ENCODE peak calls at places on chromosomes 4 and X, in nine cellular contexts. One of them, this sample, is unnamed.

GRCh38 chr4:16082424-16083216 is 1.2 kb downstream of the PROM1 start:
- DNase-seq in mesothelial cell of epicardium: peak
- DNase-seq in WTC11: peak
- DNase-seq in tibial nerve: no peak
- DNase-seq in activated CD8-positive, alpha-beta T cell treated with anti-CD3 and anti-CD28 coated beads for 36 hours: peak
- DNase-seq in lower leg skin: no peak
- DNase-seq in RWPE2: no peak
- DNase-seq in cardiac muscle cell: peak
- DNase-seq in left lung: peak
- DNase-seq in this sample: peak

GRCh38 chrX:2464677-2465166 is 36.1 kb downstream of the DHRSX start:
- DNase-seq in mesothelial cell of epicardium: no peak
- DNase-seq in WTC11: peak
- DNase-seq in tibial nerve: no peak
- DNase-seq in activated CD8-positive, alpha-beta T cell treated with anti-CD3 and anti-CD28 coated beads for 36 hours: no peak
- DNase-seq in lower leg skin: no peak
- DNase-seq in RWPE2: no peak
- DNase-seq in cardiac muscle cell: no peak
- DNase-seq in left lung: no peak
- DNase-seq in this sample: no peak

GRCh38 chr4:1310031-1310795 is 20.5 kb downstream of the MAEA start:
- DNase-seq in mesothelial cell of epicardium: no peak
- DNase-seq in WTC11: no peak
- DNase-seq in tibial nerve: no peak
- DNase-seq in activated CD8-positive, alpha-beta T cell treated with anti-CD3 and anti-CD28 coated beads for 36 hours: no peak
- DNase-seq in lower leg skin: no peak
- DNase-seq in RWPE2: peak
- DNase-seq in cardiac muscle cell: no peak
- DNase-seq in left lung: peak
- DNase-seq in this sample: no peak

GRCh38 chrX:79365591-79365990 is 1.5 kb downstream of the ITM2A start:
- DNase-seq in mesothelial cell of epicardium: no peak
- DNase-seq in WTC11: no peak
- DNase-seq in tibial nerve: no peak
- DNase-seq in activated CD8-positive, alpha-beta T cell treated with anti-CD3 and anti-CD28 coated beads for 36 hours: no peak
- DNase-seq in lower leg skin: no peak
- DNase-seq in RWPE2: no peak
- DNase-seq in cardiac muscle cell: no peak
- DNase-seq in left lung: no peak
- DNase-seq in this sample: no peak

GRCh38 chr4:56817840-56818491 is 3.5 kb downstream of the SPINK2 start:
- DNase-seq in mesothelial cell of epicardium: no peak
- DNase-seq in WTC11: no peak
- DNase-seq in tibial nerve: no peak
- DNase-seq in activated CD8-positive, alpha-beta T cell treated with anti-CD3 and anti-CD28 coated beads for 36 hours: peak
- DNase-seq in lower leg skin: no peak
- DNase-seq in RWPE2: no peak
- DNase-seq in cardiac muscle cell: no peak
- DNase-seq in left lung: no peak
- DNase-seq in this sample: no peak

GRCh38 chrX:6257025-6257424 is 28.4 kb upstream of the NLGN4X start:
- DNase-seq in mesothelial cell of epicardium: no peak
- DNase-seq in WTC11: no peak
- DNase-seq in tibial nerve: no peak
- DNase-seq in activated CD8-positive, alpha-beta T cell treated with anti-CD3 and anti-CD28 coated beads for 36 hours: no peak
- DNase-seq in lower leg skin: no peak
- DNase-seq in RWPE2: no peak
- DNase-seq in cardiac muscle cell: no peak
- DNase-seq in left lung: no peak
- DNase-seq in this sample: no peak

GRCh38 chr4:56860781-56861180 is 39.3 kb upstream of the SPINK2 start:
- DNase-seq in mesothelial cell of epicardium: no peak
- DNase-seq in WTC11: no peak
- DNase-seq in tibial nerve: no peak
- DNase-seq in activated CD8-positive, alpha-beta T cell treated with anti-CD3 and anti-CD28 coated beads for 36 hours: no peak
- DNase-seq in lower leg skin: no peak
- DNase-seq in RWPE2: no peak
- DNase-seq in cardiac muscle cell: no peak
- DNase-seq in left lung: no peak
- DNase-seq in this sample: no peak

GRCh38 chr4:121049072-121049599 is 23.2 kb downstream of the NDNF start:
- DNase-seq in mesothelial cell of epicardium: no peak
- DNase-seq in WTC11: no peak
- DNase-seq in tibial nerve: no peak
- DNase-seq in activated CD8-positive, alpha-beta T cell treated with anti-CD3 and anti-CD28 coated beads for 36 hours: no peak
- DNase-seq in lower leg skin: no peak
- DNase-seq in RWPE2: no peak
- DNase-seq in cardiac muscle cell: no peak
- DNase-seq in left lung: no peak
- DNase-seq in this sample: no peak

GRCh38 chrX:113741744-113742143 is 842.1 kb upstream of the HTR2C start:
- DNase-seq in mesothelial cell of epicardium: no peak
- DNase-seq in WTC11: no peak
- DNase-seq in tibial nerve: no peak
- DNase-seq in activated CD8-positive, alpha-beta T cell treated with anti-CD3 and anti-CD28 coated beads for 36 hours: no peak
- DNase-seq in lower leg skin: no peak
- DNase-seq in RWPE2: no peak
- DNase-seq in cardiac muscle cell: peak
- DNase-seq in left lung: no peak
- DNase-seq in this sample: no peak

GRCh38 chr4:122798101-122798500 is 28.5 kb upstream of the FGF2 start:
- DNase-seq in mesothelial cell of epicardium: no peak
- DNase-seq in WTC11: peak
- DNase-seq in tibial nerve: no peak
- DNase-seq in activated CD8-positive, alpha-beta T cell treated with anti-CD3 and anti-CD28 coated beads for 36 hours: no peak
- DNase-seq in lower leg skin: no peak
- DNase-seq in RWPE2: peak
- DNase-seq in cardiac muscle cell: peak
- DNase-seq in left lung: no peak
- DNase-seq in this sample: no peak

GRCh38 chr4:95161781-95162469 is 386.8 kb downstream of the UNC5C start:
- DNase-seq in mesothelial cell of epicardium: no peak
- DNase-seq in WTC11: no peak
- DNase-seq in tibial nerve: no peak
- DNase-seq in activated CD8-positive, alpha-beta T cell treated with anti-CD3 and anti-CD28 coated beads for 36 hours: no peak
- DNase-seq in lower leg skin: no peak
- DNase-seq in RWPE2: no peak
- DNase-seq in cardiac muscle cell: no peak
- DNase-seq in left lung: no peak
- DNase-seq in this sample: no peak

GRCh38 chr4:152620218-152620617 is 59.6 kb downstream of the TMEM154 start:
- DNase-seq in mesothelial cell of epicardium: no peak
- DNase-seq in WTC11: no peak
- DNase-seq in tibial nerve: no peak
- DNase-seq in activated CD8-positive, alpha-beta T cell treated with anti-CD3 and anti-CD28 coated beads for 36 hours: no peak
- DNase-seq in lower leg skin: no peak
- DNase-seq in RWPE2: no peak
- DNase-seq in cardiac muscle cell: no peak
- DNase-seq in left lung: no peak
- DNase-seq in this sample: no peak

GRCh38 chrX:21943460-21944135 is 3.1 kb downstream of the SMS start:
- DNase-seq in mesothelial cell of epicardium: no peak
- DNase-seq in WTC11: no peak
- DNase-seq in tibial nerve: no peak
- DNase-seq in activated CD8-positive, alpha-beta T cell treated with anti-CD3 and anti-CD28 coated beads for 36 hours: no peak
- DNase-seq in lower leg skin: no peak
- DNase-seq in RWPE2: no peak
- DNase-seq in cardiac muscle cell: peak
- DNase-seq in left lung: no peak
- DNase-seq in this sample: no peak

GRCh38 chr4:53459548-53459947 is 82.1 kb downstream of the FIP1L1 start:
- DNase-seq in mesothelial cell of epicardium: no peak
- DNase-seq in WTC11: no peak
- DNase-seq in tibial nerve: no peak
- DNase-seq in activated CD8-positive, alpha-beta T cell treated with anti-CD3 and anti-CD28 coated beads for 36 hours: no peak
- DNase-seq in lower leg skin: no peak
- DNase-seq in RWPE2: no peak
- DNase-seq in cardiac muscle cell: peak
- DNase-seq in left lung: no peak
- DNase-seq in this sample: no peak

GRCh38 chr4:182255421-182256190 is 12.4 kb downstream of the TENM3 start:
- DNase-seq in mesothelial cell of epicardium: no peak
- DNase-seq in WTC11: no peak
- DNase-seq in tibial nerve: no peak
- DNase-seq in activated CD8-positive, alpha-beta T cell treated with anti-CD3 and anti-CD28 coated beads for 36 hours: no peak
- DNase-seq in lower leg skin: no peak
- DNase-seq in RWPE2: no peak
- DNase-seq in cardiac muscle cell: no peak
- DNase-seq in left lung: no peak
- DNase-seq in this sample: no peak
- TF ChIP-seq CTCF in mesothelial cell of epicardium: no peak
- TF ChIP-seq CTCF in WTC11: no peak
- TF ChIP-seq CTCF in tibial nerve: no peak
- TF ChIP-seq CTCF in activated CD8-positive, alpha-beta T cell treated with anti-CD3 and anti-CD28 coated beads for 36 hours: no peak
- TF ChIP-seq CTCF in lower leg skin: no peak
- TF ChIP-seq CTCF in RWPE2: no peak
- TF ChIP-seq CTCF in cardiac muscle cell: no peak
- TF ChIP-seq CTCF in left lung: no peak
- TF ChIP-seq CTCF in this sample: no peak

DNA sequence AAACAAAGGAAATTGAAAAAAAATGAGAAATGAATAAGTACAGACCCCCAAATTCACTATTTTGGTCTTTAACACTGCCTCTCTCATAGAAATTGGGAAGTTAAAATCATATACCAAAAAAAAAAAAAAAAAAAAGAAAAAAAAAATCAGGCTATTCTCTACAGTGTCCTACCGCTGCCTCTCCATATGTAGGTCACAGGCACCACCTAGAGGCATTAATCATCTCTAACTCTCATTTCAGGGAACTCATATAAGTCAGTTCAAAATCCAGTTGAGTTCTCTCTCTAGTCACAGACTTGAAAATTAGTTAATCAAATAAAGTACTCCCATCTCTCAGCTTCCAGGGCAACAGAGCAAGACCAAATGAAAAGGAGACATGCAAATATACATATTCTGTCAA is 47.9 kb downstream of the COX18 start:
- DNase-seq in mesothelial cell of epicardium: no peak
- DNase-seq in WTC11: no peak
- DNase-seq in tibial nerve: no peak
- DNase-seq in activated CD8-positive, alpha-beta T cell treated with anti-CD3 and anti-CD28 coated beads for 36 hours: peak
- DNase-seq in lower leg skin: no peak
- DNase-seq in RWPE2: no peak
- DNase-seq in cardiac muscle cell: peak
- DNase-seq in left lung: no peak
- DNase-seq in this sample: no peak
- TF ChIP-seq CTCF in mesothelial cell of epicardium: no peak
- TF ChIP-seq CTCF in WTC11: no peak
- TF ChIP-seq CTCF in tibial nerve: no peak
- TF ChIP-seq CTCF in activated CD8-positive, alpha-beta T cell treated with anti-CD3 and anti-CD28 coated beads for 36 hours: peak
- TF ChIP-seq CTCF in lower leg skin: no peak
- TF ChIP-seq CTCF in RWPE2: peak
- TF ChIP-seq CTCF in cardiac muscle cell: peak
- TF ChIP-seq CTCF in left lung: no peak
- TF ChIP-seq CTCF in this sample: peak

GRCh38 chr4:182089326-182089725 is 153.9 kb upstream of the TENM3 start:
- DNase-seq in mesothelial cell of epicardium: no peak
- DNase-seq in WTC11: peak
- DNase-seq in tibial nerve: no peak
- DNase-seq in activated CD8-positive, alpha-beta T cell treated with anti-CD3 and anti-CD28 coated beads for 36 hours: no peak
- DNase-seq in lower leg skin: no peak
- DNase-seq in RWPE2: no peak
- DNase-seq in cardiac muscle cell: no peak
- DNase-seq in left lung: no peak
- DNase-seq in this sample: no peak
- TF ChIP-seq CTCF in mesothelial cell of epicardium: no peak
- TF ChIP-seq CTCF in WTC11: peak
- TF ChIP-seq CTCF in tibial nerve: no peak
- TF ChIP-seq CTCF in activated CD8-positive, alpha-beta T cell treated with anti-CD3 and anti-CD28 coated beads for 36 hours: no peak
- TF ChIP-seq CTCF in lower leg skin: no peak
- TF ChIP-seq CTCF in RWPE2: peak
- TF ChIP-seq CTCF in cardiac muscle cell: no peak
- TF ChIP-seq CTCF in left lung: no peak
- TF ChIP-seq CTCF in this sample: peak

GRCh38 chrX:80423744-80424143 is 3.5 kb downstream of the TENT5D start:
- DNase-seq in mesothelial cell of epicardium: no peak
- DNase-seq in WTC11: no peak
- DNase-seq in tibial nerve: no peak
- DNase-seq in activated CD8-positive, alpha-beta T cell treated with anti-CD3 and anti-CD28 coated beads for 36 hours: no peak
- DNase-seq in lower leg skin: no peak
- DNase-seq in RWPE2: no peak
- DNase-seq in cardiac muscle cell: no peak
- DNase-seq in left lung: no peak
- DNase-seq in this sample: no peak
- TF ChIP-seq CTCF in mesothelial cell of epicardium: no peak
- TF ChIP-seq CTCF in WTC11: no peak
- TF ChIP-seq CTCF in tibial nerve: no peak
- TF ChIP-seq CTCF in activated CD8-positive, alpha-beta T cell treated with anti-CD3 and anti-CD28 coated beads for 36 hours: no peak
- TF ChIP-seq CTCF in lower leg skin: no peak
- TF ChIP-seq CTCF in RWPE2: no peak
- TF ChIP-seq CTCF in cardiac muscle cell: no peak
- TF ChIP-seq CTCF in left lung: no peak
- TF ChIP-seq CTCF in this sample: no peak

DNA sequence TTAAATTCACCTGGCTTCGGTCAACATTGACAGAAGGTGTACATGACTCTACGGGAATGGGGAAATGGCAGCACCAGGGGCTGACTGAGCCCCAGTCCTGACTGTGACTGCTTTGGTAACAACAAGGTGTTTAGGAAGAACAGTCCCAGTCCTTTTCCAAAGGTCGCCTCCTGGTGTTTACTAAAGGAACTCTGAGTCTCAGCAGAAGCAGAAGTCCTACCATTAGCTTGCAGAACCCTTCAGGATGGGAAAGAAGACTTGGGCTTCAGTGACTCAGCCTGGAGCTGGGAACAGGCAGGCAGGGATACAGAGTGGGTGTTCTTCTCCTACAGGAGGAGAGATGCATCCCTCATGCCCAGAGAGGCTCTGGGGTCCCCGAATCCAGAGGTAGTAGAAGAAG is 103.3 kb downstream of the MGST2 start:
- DNase-seq in mesothelial cell of epicardium: no peak
- DNase-seq in WTC11: no peak
- DNase-seq in tibial nerve: no peak
- DNase-seq in activated CD8-positive, alpha-beta T cell treated with anti-CD3 and anti-CD28 coated beads for 36 hours: no peak
- DNase-seq in lower leg skin: no peak
- DNase-seq in RWPE2: no peak
- DNase-seq in cardiac muscle cell: no peak
- DNase-seq in left lung: no peak
- DNase-seq in this sample: no peak
- TF ChIP-seq CTCF in mesothelial cell of epicardium: no peak
- TF ChIP-seq CTCF in WTC11: peak
- TF ChIP-seq CTCF in tibial nerve: no peak
- TF ChIP-seq CTCF in activated CD8-positive, alpha-beta T cell treated with anti-CD3 and anti-CD28 coated beads for 36 hours: no peak
- TF ChIP-seq CTCF in lower leg skin: no peak
- TF ChIP-seq CTCF in RWPE2: no peak
- TF ChIP-seq CTCF in cardiac muscle cell: peak
- TF ChIP-seq CTCF in left lung: no peak
- TF ChIP-seq CTCF in this sample: peak

GRCh38 chr4:185634066-185634652 is 98.9 kb upstream of the PDLIM3 start:
- DNase-seq in mesothelial cell of epicardium: no peak
- DNase-seq in WTC11: no peak
- DNase-seq in tibial nerve: no peak
- DNase-seq in activated CD8-positive, alpha-beta T cell treated with anti-CD3 and anti-CD28 coated beads for 36 hours: peak
- DNase-seq in lower leg skin: no peak
- DNase-seq in RWPE2: no peak
- DNase-seq in cardiac muscle cell: no peak
- DNase-seq in left lung: no peak
- DNase-seq in this sample: no peak
- TF ChIP-seq CTCF in mesothelial cell of epicardium: peak
- TF ChIP-seq CTCF in WTC11: peak
- TF ChIP-seq CTCF in tibial nerve: no peak
- TF ChIP-seq CTCF in activated CD8-positive, alpha-beta T cell treated with anti-CD3 and anti-CD28 coated beads for 36 hours: peak
- TF ChIP-seq CTCF in lower leg skin: no peak
- TF ChIP-seq CTCF in RWPE2: peak
- TF ChIP-seq CTCF in cardiac muscle cell: peak
- TF ChIP-seq CTCF in left lung: peak
- TF ChIP-seq CTCF in this sample: peak

GRCh38 chr4:41957634-41958033 is 22.4 kb downstream of the TMEM33 start:
- DNase-seq in mesothelial cell of epicardium: no peak
- DNase-seq in WTC11: no peak
- DNase-seq in tibial nerve: no peak
- DNase-seq in activated CD8-positive, alpha-beta T cell treated with anti-CD3 and anti-CD28 coated beads for 36 hours: peak
- DNase-seq in lower leg skin: no peak
- DNase-seq in RWPE2: no peak
- DNase-seq in cardiac muscle cell: peak
- DNase-seq in left lung: no peak
- DNase-seq in this sample: no peak
- TF ChIP-seq CTCF in mesothelial cell of epicardium: no peak
- TF ChIP-seq CTCF in WTC11: peak
- TF ChIP-seq CTCF in tibial nerve: peak
- TF ChIP-seq CTCF in activated CD8-positive, alpha-beta T cell treated with anti-CD3 and anti-CD28 coated beads for 36 hours: peak
- TF ChIP-seq CTCF in lower leg skin: no peak
- TF ChIP-seq CTCF in RWPE2: peak
- TF ChIP-seq CTCF in cardiac muscle cell: peak
- TF ChIP-seq CTCF in left lung: no peak
- TF ChIP-seq CTCF in this sample: peak

This sample was measured in neural crest cell.